ENCODE peak calls at places on chromosomes 4 and X, in ten cellular contexts. O, P, R, C, K, H, M, L, Y and A are unnamed samples.

GRCh38 chrX:143642426-143642825 is 6.5 kb upstream of the SLITRK4 start:
- DNase-seq in P (no peak), M (no peak), C (no peak), H (no peak), Y (no peak), K (no peak), L (no peak), R (peak), O (no peak), A (no peak)

GRCh38 chrX:50736651-50737050 is 77.3 kb downstream of the SHROOM4 start:
- DNase-seq in C (no peak), O (no peak), R (no peak), H (no peak), P (no peak), L (no peak), M (no peak), K (no peak), Y (no peak), A (no peak)

GRCh38 chr4:86283341-86283740 is 76.5 kb downstream of the MAPK10 start:
- DNase-seq in H (no peak), M (no peak), C (no peak), P (no peak), K (no peak), O (no peak), L (no peak), R (no peak), Y (no peak), A (no peak)

GRCh38 chr4:4320528-4320927 is 30.5 kb downstream of the ZBTB49 start:
- DNase-seq in R (no peak), H (no peak), K (no peak), Y (no peak), L (no peak), O (no peak), P (no peak), M (no peak), C (no peak), A (no peak)

GRCh38 chrX:13952581-13952980 is 77.1 kb downstream of the GEMIN8 start:
- DNase-seq in O (no peak), L (no peak), C (no peak), H (no peak), Y (no peak), M (no peak), P (no peak), K (no peak), R (no peak), A (no peak)

GRCh38 chr4:6200011-6200921 is at the start of gene JAKMIP1:
- DNase-seq in H (peak), P (peak), M (no peak), R (peak), Y (peak), L (peak), C (peak), O (peak), K (peak), A (peak)

GRCh38 chrX:335758-336155 is 17.2 kb upstream of the GTPBP6 start:
- DNase-seq in M (no peak), Y (no peak), R (no peak), K (no peak), O (peak), P (no peak), L (no peak), H (no peak), C (no peak), A (no peak)

GRCh38 chrX:9558615-9559014 is 93.8 kb downstream of the TBL1X start:
- DNase-seq in L (no peak), K (no peak), C (no peak), Y (no peak), R (no peak), P (no peak), M (no peak), O (no peak), H (no peak), A (no peak)

GRCh38 chr4:10963958-10964705 is 279.6 kb upstream of the CLNK start:
- DNase-seq in P (no peak), K (no peak), M (no peak), R (no peak), L (no peak), H (no peak), C (no peak), O (no peak), Y (no peak), A (no peak)

DNA sequence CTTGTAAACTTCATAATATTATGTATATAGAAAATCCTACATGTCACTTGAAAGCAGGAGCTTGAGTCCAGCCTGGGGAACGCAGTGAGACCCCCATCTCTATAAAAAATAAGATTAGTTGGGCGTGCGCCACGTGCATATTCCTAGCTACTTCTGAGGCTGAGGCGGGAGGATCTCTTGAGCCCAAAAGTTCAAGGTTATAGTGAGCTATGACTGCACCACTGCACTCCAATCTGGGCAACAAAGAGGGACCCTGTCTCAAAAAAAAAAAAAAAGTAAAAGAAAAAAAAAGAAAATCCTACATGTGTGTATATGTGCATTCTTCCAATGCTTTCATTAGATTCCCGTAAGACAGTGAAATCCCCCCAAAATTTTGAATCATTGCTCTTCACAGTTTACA is 1.7 kb downstream of the SEC31A start:
- DNase-seq in M (no peak), K (no peak), L (no peak), P (no peak), Y (no peak), O (no peak), R (no peak), C (no peak), H (no peak), A (no peak)
- H3K4me3 ChIP-seq in M (peak), K (peak), L (peak), P (peak), Y (peak), O (peak), R (peak), C (peak), H (no peak), A (peak)

GRCh38 chr4:113645288-113645687 is 116.2 kb downstream of the CAMK2D start:
- DNase-seq in M (no peak), H (no peak), C (no peak), R (no peak), K (no peak), O (no peak), P (no peak), L (no peak), Y (no peak), A (no peak)
- H3K4me3 ChIP-seq in M (no peak), H (no peak), C (no peak), R (no peak), K (no peak), O (no peak), P (no peak), L (no peak), Y (no peak), A (no peak)

GRCh38 chr4:38803833-38804653 is 548 bp downstream of the TLR1 start:
- DNase-seq in M (no peak), K (no peak), H (no peak), R (peak), C (peak), O (no peak), L (no peak), P (peak), Y (no peak), A (no peak)
- H3K4me3 ChIP-seq in M (no peak), K (peak), H (peak), R (no peak), C (no peak), O (peak), L (peak), P (peak), Y (peak), A (no peak)

DNA sequence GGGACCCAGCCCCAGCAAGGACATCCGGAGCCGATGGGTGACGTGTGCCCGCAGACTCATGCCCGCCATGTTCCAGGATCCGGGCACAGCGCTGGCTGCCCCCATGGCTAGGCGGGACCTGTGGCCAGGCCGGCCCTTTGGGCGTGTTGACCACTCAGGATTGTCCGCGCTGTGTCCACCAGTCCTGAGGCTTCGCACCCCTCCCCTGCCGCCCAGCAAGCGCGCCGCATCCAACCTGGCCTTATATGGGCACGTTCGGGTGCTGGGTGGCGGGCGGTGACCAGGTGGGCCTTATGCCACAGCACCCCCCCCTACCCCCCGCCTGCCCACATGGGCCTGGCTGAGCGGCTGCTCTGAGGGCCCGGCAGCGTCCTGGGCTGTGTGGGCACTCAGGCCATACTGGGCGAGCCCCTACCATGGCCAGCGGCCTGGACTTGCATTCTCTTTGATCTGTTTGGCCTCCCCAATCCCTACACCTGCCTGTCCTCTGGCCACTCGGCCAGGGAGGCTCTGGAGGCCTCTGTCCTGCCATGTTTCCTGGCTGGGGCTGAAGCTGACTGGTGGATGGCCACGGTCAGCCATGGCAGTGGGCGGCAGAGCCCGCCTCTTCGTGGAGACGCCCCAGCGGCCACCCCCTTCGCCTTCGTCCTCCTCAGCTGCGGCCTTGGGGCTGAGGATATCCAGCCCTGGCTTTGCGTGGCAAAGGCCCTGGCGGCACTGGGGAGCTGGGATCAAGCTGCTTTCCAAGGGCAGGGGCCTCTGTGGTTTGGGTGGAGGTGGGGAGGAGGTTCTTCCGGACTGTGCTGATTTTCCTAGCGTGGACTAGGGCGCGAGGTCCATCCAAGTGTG is 2.0 kb downstream of the FGFRL1 start:
- DNase-seq in L (no peak), Y (no peak), C (no peak), K (no peak), R (no peak), P (no peak), M (no peak), H (no peak), O (no peak), A (no peak)
- H3K4me3 ChIP-seq in L (no peak), Y (no peak), C (no peak), K (no peak), R (no peak), P (no peak), M (no peak), H (no peak), O (no peak), A (no peak)

GRCh38 chr4:118034061-118034785 is at the start of gene NDST3:
- DNase-seq in R (peak), H (no peak), Y (no peak), L (no peak), O (peak), K (peak), C (peak), P (peak), M (peak), A (peak)

GRCh38 chr4:118035309-118035708 is 1.0 kb downstream of the NDST3 start:
- DNase-seq in R (no peak), Y (no peak), P (no peak), M (no peak), L (no peak), K (no peak), O (no peak), C (no peak), H (no peak), A (no peak)

GRCh38 chr4:118032691-118033090 is 1.6 kb upstream of the NDST3 start:
- DNase-seq in L (no peak), C (peak), M (no peak), H (no peak), P (no peak), K (no peak), Y (no peak), O (no peak), R (peak), A (no peak)

GRCh38 chr4:118036336-118036735 is 2.0 kb downstream of the NDST3 start:
- DNase-seq in P (no peak), O (no peak), M (no peak), R (no peak), L (no peak), K (no peak), Y (no peak), C (no peak), H (no peak), A (no peak)

DNA sequence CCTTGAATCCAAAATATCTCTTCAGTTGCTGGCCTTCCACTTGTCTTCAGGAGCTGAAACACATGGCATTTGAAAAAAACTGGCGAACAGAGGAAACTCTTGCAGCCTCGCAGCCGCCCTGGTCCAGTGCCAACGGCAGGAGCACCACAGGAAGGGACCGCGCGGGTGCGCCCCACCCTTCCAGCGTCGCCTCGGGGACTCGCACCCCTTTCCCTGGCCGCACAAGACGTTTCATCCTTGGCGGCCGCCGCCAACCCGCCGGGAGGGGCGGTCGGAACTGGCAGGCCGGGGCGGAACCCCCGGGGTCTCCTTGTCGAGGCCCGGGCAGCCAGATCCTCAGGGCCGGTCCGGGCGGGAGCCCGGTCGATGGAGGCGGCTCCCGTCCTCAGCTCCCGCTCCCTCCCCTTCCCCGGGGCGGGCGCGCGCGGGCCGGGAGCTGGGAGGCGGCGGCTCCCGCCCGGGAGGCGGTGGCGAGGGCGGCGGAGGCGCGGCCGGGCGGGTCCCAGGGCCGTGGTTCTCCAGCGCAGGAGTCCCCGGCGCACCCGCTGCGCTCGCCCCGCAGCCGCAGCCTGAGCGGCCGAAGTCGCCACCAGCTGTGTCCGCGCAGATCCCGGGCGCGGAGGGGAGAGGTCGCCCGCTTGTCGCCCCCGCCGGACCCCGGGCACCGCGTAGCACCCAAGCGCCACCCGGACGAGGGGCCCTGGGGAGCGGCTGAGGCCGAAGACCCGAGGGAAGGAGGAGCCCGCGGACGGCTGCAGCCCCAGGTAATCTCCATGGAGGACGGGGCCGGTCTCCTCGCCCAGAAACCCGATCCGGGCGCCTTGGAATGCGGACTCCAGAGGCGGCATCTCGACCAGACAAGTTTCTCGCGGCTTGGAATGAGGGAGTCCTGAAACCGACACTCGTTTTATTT is 882 bp upstream of the NDST3 start:
- DNase-seq in O (peak), R (peak), P (peak), Y (no peak), M (peak), H (no peak), L (no peak), K (peak), C (peak), A (peak)
- H3K4me3 ChIP-seq in O (peak), R (peak), P (peak), Y (no peak), M (peak), H (no peak), L (peak), K (peak), C (peak), A (peak)

GRCh38 chr4:146640021-146640425 is 1.3 kb downstream of the POU4F2 start:
- DNase-seq in P (no peak), M (no peak), K (no peak), H (no peak), L (no peak), R (no peak), C (no peak), O (no peak), Y (no peak), A (no peak)

GRCh38 chr4:146638801-146639351 is at the start of gene POU4F2:
- DNase-seq in R (no peak), O (no peak), K (no peak), Y (no peak), C (peak), H (no peak), P (peak), L (no peak), M (no peak), A (no peak)

GRCh38 chr4:146640459-146641061 is 1.9 kb downstream of the POU4F2 start:
- DNase-seq in C (no peak), O (no peak), Y (no peak), P (no peak), H (no peak), R (no peak), L (no peak), M (no peak), K (no peak), A (no peak)

GRCh38 chr4:146639414-146639814 is 721 bp downstream of the POU4F2 start:
- DNase-seq in R (no peak), L (no peak), H (no peak), Y (no peak), K (no peak), C (no peak), P (no peak), O (no peak), M (no peak), A (no peak)

DNA sequence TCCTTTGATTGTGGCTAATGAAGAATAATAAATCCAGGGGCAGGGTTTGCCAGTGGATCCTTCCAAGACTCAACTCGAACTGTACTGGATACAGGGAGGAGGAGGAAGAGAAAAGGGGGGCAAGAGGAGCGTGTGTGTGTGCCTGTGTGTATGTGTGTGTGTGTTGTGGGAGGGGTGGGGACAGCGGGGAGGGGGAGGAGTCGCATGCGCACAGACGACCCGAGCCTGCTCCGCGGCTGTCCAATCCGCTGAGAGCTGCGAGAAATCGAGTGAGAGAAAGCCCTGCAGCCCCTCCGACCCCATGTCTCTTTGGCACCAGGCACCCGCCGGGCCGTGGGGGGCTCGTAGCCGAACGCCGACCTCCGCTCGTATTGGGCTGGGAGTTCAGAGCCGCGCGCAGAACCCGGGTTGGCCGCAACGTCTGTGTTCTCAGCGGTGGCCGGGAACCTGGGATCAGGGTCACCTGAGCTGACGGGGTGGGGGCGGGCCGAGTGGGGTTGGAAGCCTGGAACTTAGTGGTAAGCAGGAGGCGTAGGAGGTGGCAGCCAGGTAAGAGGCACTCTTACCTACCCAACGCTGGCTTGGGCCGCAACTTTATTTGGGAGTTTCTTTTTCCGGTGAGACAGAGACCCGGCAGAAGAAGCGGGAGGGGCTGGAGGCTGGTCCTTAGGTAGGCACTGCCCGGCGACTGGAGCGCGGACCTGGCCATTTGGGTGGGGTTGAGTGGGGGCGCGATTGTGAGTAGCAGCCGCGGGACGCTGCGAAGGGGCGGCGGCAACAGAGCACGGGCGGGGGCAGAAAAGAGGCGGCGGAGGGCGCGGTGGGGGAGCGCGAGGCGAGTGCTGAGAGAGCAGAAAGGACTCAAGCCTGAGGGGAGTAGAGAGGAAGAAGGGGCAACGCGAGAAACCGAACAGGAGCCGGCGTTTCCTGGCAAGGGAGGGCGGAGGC is 566 bp upstream of the POU4F2 start:
- DNase-seq in H (no peak), R (no peak), C (no peak), L (no peak), K (peak), O (no peak), P (no peak), Y (no peak), M (no peak), A (no peak)
- H3K4me3 ChIP-seq in H (no peak), R (no peak), C (no peak), L (peak), K (no peak), O (no peak), P (no peak), Y (no peak), M (no peak), A (peak)

DNA sequence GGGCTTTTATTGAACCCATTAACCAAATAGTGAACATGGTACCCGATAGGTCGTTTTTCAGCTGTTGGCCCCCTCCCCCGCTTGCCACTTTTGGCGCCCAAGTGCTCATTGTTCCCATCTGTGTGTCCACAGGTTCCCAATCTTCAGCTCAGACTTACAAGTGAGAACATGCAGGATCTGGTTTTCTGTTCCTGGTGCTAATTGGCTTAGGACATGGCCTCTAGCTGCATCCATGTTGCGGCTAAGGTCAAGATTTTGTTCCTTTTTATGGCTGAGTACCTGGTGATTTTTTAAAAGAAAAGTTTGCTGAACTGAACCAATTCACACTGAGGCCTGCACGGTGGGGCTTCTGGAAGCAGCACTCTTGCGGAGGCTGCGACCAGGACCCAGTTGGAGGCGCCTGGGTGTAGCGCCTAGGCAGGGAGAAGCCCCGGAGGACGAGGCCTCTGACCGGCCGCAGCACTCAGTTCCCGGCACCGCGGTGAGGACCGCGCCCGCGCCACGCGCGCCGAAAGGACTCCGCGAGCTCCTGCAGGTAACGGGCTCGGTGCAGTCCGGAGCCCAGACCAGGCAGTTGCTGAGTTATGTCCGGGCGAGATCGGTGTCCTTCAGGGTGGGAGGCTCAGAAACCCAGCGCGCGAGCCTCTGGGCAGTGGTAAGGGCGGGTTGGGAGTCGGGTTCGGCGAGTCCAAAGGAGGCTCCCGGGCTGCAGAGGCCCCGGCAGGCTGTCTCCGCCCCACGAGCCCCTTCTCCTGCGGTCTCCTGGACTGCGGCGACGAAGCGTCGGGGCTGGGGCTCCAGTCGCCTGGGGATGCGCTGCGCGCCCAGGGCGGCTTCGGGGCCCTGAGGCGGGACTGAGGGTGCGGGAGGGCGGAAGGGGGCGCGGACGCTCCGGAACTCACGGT is 15.8 kb upstream of the SLC25A4 start:
- DNase-seq in Y (no peak), P (peak), O (no peak), M (no peak), R (no peak), C (peak), H (no peak), L (peak), K (peak), A (no peak)
- H3K4me3 ChIP-seq in Y (no peak), P (peak), O (peak), M (peak), R (peak), C (peak), H (peak), L (peak), K (peak), A (peak)